ENCODE peak calls at places on chromosomes 5 and 9, in four cellular contexts. R, M, P and N are unnamed samples.

GRCh38 chr5:171342362-171343111 is 33.5 kb downstream of the TLX3 start:
- DNase-seq in R (peak; percentile 43), M (no peak), P (no peak), N (peak; percentile 79)

GRCh38 chr9:16139781-16140180 is 586.9 kb downstream of the CCDC171 start:
- DNase-seq in R (no peak), M (no peak), P (no peak), N (no peak)

GRCh38 chr5:157182143-157182757 is 1.6 kb downstream of the ITK start:
- DNase-seq in R (no peak), M (no peak), P (no peak), N (no peak)

GRCh38 chr5:50873594-50874276 is 207.3 kb downstream of the PARP8 start:
- DNase-seq in R (no peak), M (no peak), P (no peak), N (no peak)

GRCh38 chr5:147081256-147081872 is 153.5 kb upstream of the STK32A start:
- DNase-seq in R (no peak), M (no peak), P (peak; percentile 69), N (no peak)

GRCh38 chr5:158979749-158980521 is 119.8 kb downstream of the EBF1 start:
- DNase-seq in R (peak; percentile 23), M (peak; percentile 93), P (peak; percentile 76), N (peak; percentile 79)

GRCh38 chr9:84140535-84141101 is 160.0 kb downstream of the RMI1 start:
- DNase-seq in R (peak; percentile 24), M (peak; percentile 86), P (no peak), N (peak; percentile 41)

GRCh38 chr9:86069206-86069869 is 30.0 kb downstream of the GOLM1 start:
- DNase-seq in R (no peak), M (no peak), P (no peak), N (no peak)

GRCh38 chr9:76756273-76756650 is 8.0 kb upstream of the PCA3 start:
- DNase-seq in R (no peak), M (no peak), P (peak; percentile 63), N (no peak)

GRCh38 chr9:85960688-85961093 is 19.7 kb downstream of the NAA35 start:
- DNase-seq in R (no peak), M (no peak), P (no peak), N (no peak)

GRCh38 chr9:101639785-101640437 is 45.1 kb upstream of the PPP3R2 start:
- DNase-seq in R (no peak), M (no peak), P (no peak), N (no peak)

GRCh38 chr9:5958273-5958672 is 57.2 kb downstream of the RANBP6 start:
- DNase-seq in R (no peak), M (no peak), P (no peak), N (no peak)

GRCh38 chr9:75239176-75239575 is 150.9 kb downstream of the OSTF1 start:
- DNase-seq in R (no peak), M (no peak), P (no peak), N (no peak)

GRCh38 chr5:142862585-142862984 is 92.4 kb downstream of the ARHGAP26 start:
- DNase-seq in R (no peak), M (peak; percentile 45), P (no peak), N (no peak)

GRCh38 chr9:131723632-131724031 is 16.2 kb downstream of the RAPGEF1 start:
- DNase-seq in R (no peak), M (no peak), P (no peak), N (no peak)

GRCh38 chr9:27800159-27800558 is 226.9 kb upstream of the C9orf72 start:
- DNase-seq in R (no peak), M (no peak), P (no peak), N (no peak)

GRCh38 chr9:91836515-91836914 is 113.5 kb downstream of the ROR2 start:
- DNase-seq in R (peak; percentile 65), M (no peak), P (peak; percentile 90), N (no peak)

GRCh38 chr5:132641241-132641723 is 16.7 kb upstream of the IL13 start:
- DNase-seq in R (no peak), M (no peak), P (no peak), N (no peak)

GRCh38 chr9:127835930-127836586 is 18.4 kb downstream of the ENG start:
- DNase-seq in R (no peak), M (no peak), P (peak; percentile 88), N (no peak)

GRCh38 chr5:2207966-2208544 is 325.3 kb upstream of the IRX4 start:
- DNase-seq in R (no peak), M (no peak), P (no peak), N (peak; percentile 68)

GRCh38 chr5:55324815-55325418 is 17.1 kb downstream of the MTREX start:
- DNase-seq in R (no peak), M (no peak), P (no peak), N (no peak)

GRCh38 chr9:131925677-131926076 is 154.0 kb downstream of the MED27 start:
- DNase-seq in R (no peak), M (no peak), P (no peak), N (no peak)

GRCh38 chr5:154087260-154087659 is 48.5 kb downstream of the MFAP3 start:
- DNase-seq in R (no peak), M (no peak), P (no peak), N (no peak)

GRCh38 chr5:68285857-68286611 is 70.5 kb downstream of the PIK3R1 start:
- DNase-seq in R (no peak), M (no peak), P (no peak), N (no peak)

GRCh38 chr5:123132330-123132729 is 43.3 kb downstream of the PRDM6 start:
- DNase-seq in R (no peak), M (no peak), P (no peak), N (no peak)

GRCh38 chr5:76838481-76839261 is 11.1 kb upstream of the S100Z start:
- DNase-seq in R (no peak), M (peak; percentile 15), P (no peak), N (no peak)

GRCh38 chr9:115035872-115036612 is 81.9 kb downstream of the TNC start:
- DNase-seq in R (no peak), M (no peak), P (no peak), N (no peak)

GRCh38 chr5:6656680-6657079 is 23.4 kb downstream of the SRD5A1 start:
- DNase-seq in R (no peak), M (no peak), P (no peak), N (no peak)

GRCh38 chr9:71858102-71858798 is 52.7 kb downstream of the ABHD17B start:
- DNase-seq in R (no peak), M (no peak), P (no peak), N (no peak)

GRCh38 chr9:128921881-128922763 is 1.3 kb downstream of the PHYHD1 start:
- DNase-seq in R (no peak), M (no peak), P (peak; percentile 84), N (peak; percentile 60)

GRCh38 chr5:52693279-52693678 is 94.4 kb upstream of the ITGA1 start:
- DNase-seq in R (peak; percentile 46), M (no peak), P (peak; percentile 66), N (peak; percentile 46)

GRCh38 chr9:116897181-116897580 is 210.1 kb downstream of the TRIM32 start:
- DNase-seq in R (no peak), M (no peak), P (no peak), N (no peak)

GRCh38 chr5:40797273-40798011 is 732 bp downstream of the PRKAA1 start:
- DNase-seq in R (peak; percentile 76), M (peak; percentile 95), P (peak; percentile 87), N (peak; percentile 84)

GRCh38 chr9:92877531-92878430 is at the start of gene ZNF484:
- DNase-seq in R (peak; percentile 96), M (peak; percentile 99), P (peak; percentile 98), N (peak; percentile 98)
- TF ChIP-seq POLR2A in R (peak; percentile 76), M (no peak), P (peak; percentile 19), N (no peak)

GRCh38 chr5:93579561-93580386 is 1.2 kb downstream of the NR2F1-AS1 start:
- DNase-seq in R (peak; percentile 53), M (peak; percentile 86), P (peak; percentile 72), N (no peak)

GRCh38 chr5:93580387-93581100 is 475 bp downstream of the NR2F1-AS1 start:
- DNase-seq in R (peak; percentile 41), M (peak; percentile 87), P (peak; percentile 73), N (no peak)

GRCh38 chr5:93578179-93578812 is 2.7 kb downstream of the NR2F1-AS1 start:
- DNase-seq in R (no peak), M (no peak), P (no peak), N (no peak)

GRCh38 chr5:93577807-93578178 is 3.2 kb downstream of the NR2F1-AS1 start:
- DNase-seq in R (no peak), M (no peak), P (no peak), N (no peak)

GRCh38 chr5:93578813-93579560 is 2.0 kb downstream of the NR2F1-AS1 start:
- DNase-seq in R (peak; percentile 82), M (peak; percentile 88), P (peak; percentile 83), N (no peak)
- TF ChIP-seq POLR2A in R (peak; percentile 40), M (no peak), P (no peak), N (no peak)

GRCh38 chr5:181222630-181223040 is 446 bp upstream of the TRIM41 start:
- DNase-seq in R (no peak), M (no peak), P (no peak), N (no peak)

GRCh38 chr5:181223729-181224389 is 778 bp downstream of the TRIM41 start:
- DNase-seq in R (no peak), M (no peak), P (peak; percentile 83), N (peak; percentile 66)

GRCh38 chr5:181221792-181222629 is 1.1 kb upstream of the TRIM41 start:
- DNase-seq in R (peak; percentile 95), M (peak; percentile 100), P (peak; percentile 97), N (peak; percentile 97)

GRCh38 chr5:181224390-181225234 is 1.5 kb downstream of the TRIM41 start:
- DNase-seq in R (no peak), M (no peak), P (no peak), N (no peak)

DNA sequence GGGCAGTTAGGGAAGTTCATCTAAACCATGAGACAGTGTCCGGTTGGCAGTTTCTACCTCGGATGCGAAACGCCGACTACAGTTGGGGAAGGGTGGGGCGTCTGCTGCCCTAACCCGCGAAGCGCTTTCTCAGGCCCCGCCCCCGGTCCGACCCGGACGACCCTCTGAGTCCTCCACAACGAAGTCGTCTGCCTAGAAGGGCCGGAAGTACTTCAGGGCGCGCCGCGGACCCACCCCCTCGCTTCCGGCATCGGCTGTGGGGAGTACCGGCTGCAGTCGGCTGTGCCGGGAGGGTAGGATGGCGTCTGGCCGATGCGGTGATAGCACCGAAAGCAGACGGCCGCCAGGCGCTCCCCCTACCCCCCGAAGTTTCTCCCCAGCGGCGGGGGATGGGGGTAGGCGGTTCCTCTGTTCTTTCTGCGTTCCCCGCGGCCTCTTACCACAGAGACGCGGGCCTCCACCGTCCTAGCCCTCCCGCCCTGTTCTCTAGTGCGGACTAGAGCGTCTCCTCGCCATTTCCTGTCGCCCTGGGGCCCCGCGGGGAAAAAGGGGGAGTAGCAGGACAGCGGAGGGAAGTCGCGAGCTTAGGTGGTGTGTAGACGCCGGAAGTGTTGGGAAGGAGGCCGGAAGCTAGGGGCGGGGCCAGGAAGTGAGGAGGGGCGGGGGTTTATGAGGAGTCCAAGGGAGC is at the start of gene TRIM41:
- DNase-seq in R (peak; percentile 94), M (peak; percentile 100), P (peak; percentile 100), N (peak; percentile 98)
- TF ChIP-seq POLR2A in R (peak; percentile 81), M (no peak), P (peak; percentile 91), N (peak; percentile 7)

GRCh38 chr5:160021818-160022446 is 13.0 kb downstream of the TTC1 start:
- DNase-seq in R (peak; percentile 56), M (no peak), P (no peak), N (peak; percentile 66)
- TF ChIP-seq POLR2A in R (no peak), M (no peak), P (no peak), N (no peak)

GRCh38 chr9:134930404-134930803 is 12.7 kb upstream of the FCN1 start:
- DNase-seq in R (no peak), M (no peak), P (no peak), N (no peak)
- TF ChIP-seq POLR2A in R (no peak), M (no peak), P (no peak), N (no peak)

GRCh38 chr5:84816746-84817547 is 432.3 kb upstream of the EDIL3 start:
- DNase-seq in R (no peak), M (no peak), P (no peak), N (no peak)
- TF ChIP-seq POLR2A in R (no peak), M (no peak), P (no peak), N (no peak)